ENCODE peak calls at places on chromosome 21, in six cellular contexts. X, L, V, A, N and T are unnamed samples.

GRCh38 chr21:42671778-42672593 is 18.6 kb downstream of the PDE9A start:
- DNase-seq in X (no peak), L (no peak), V (no peak), A (no peak), N (no peak), T (no peak)

GRCh38 chr21:25733859-25734653 is 648 bp downstream of the ATP5PF start:
- DNase-seq in X (no peak), L (no peak), V (peak; percentile 20), A (peak; percentile 39), N (no peak), T (no peak)

GRCh38 chr21:44575307-44576024 is 1.9 kb downstream of the KRTAP10-4 start:
- DNase-seq in X (no peak), L (no peak), V (no peak), A (no peak), N (no peak), T (no peak)

GRCh38 chr21:46307625-46308024 is 16.0 kb downstream of the C21orf58 start:
- DNase-seq in X (no peak), L (no peak), V (no peak), A (peak; percentile 48), N (no peak), T (no peak)

GRCh38 chr21:16644690-16645089 is 868.2 kb upstream of the CXADR start:
- DNase-seq in X (no peak), L (no peak), V (no peak), A (no peak), N (no peak), T (no peak)

GRCh38 chr21:26070822-26071425 is 99.6 kb downstream of the APP start:
- DNase-seq in X (no peak), L (no peak), V (peak; percentile 74), A (peak; percentile 48), N (no peak), T (no peak)

GRCh38 chr21:34640858-34641257 is 25.9 kb upstream of the RCAN1 start:
- DNase-seq in X (no peak), L (no peak), V (no peak), A (peak; percentile 91), N (no peak), T (no peak)

GRCh38 chr21:36379236-36379635 is 6.0 kb upstream of the CHAF1B start:
- DNase-seq in X (no peak), L (no peak), V (no peak), A (no peak), N (no peak), T (no peak)

GRCh38 chr21:14687277-14687642 is 141.1 kb upstream of the SAMSN1 start:
- DNase-seq in X (no peak), L (no peak), V (no peak), A (no peak), N (no peak), T (no peak)

GRCh38 chr21:35664683-35665082 is 395.6 kb downstream of the SETD4 start:
- DNase-seq in X (no peak), L (no peak), V (no peak), A (no peak), N (no peak), T (no peak)

GRCh38 chr21:45850181-45850580 is 131.4 kb upstream of the COL6A1 start:
- DNase-seq in X (no peak), L (no peak), V (no peak), A (no peak), N (no peak), T (no peak)

GRCh38 chr21:40383951-40384350 is 463.0 kb downstream of the DSCAM start:
- DNase-seq in X (no peak), L (no peak), V (no peak), A (no peak), N (no peak), T (no peak)